ENCODE peak calls at places on chromosomes 5 and 9, in ten cellular contexts. One of them, this sample, is unnamed.

GRCh38 chr9:72843525-72844439 is 109.1 kb downstream of the ALDH1A1 start:
- DNase-seq in ACHN: peak
- DNase-seq in GDM1: no peak
- DNase-seq in cerebellar nuclear complex: no peak
- DNase-seq in stimulated activated CD4-positive, alpha-beta T cell treated with anti-CD3 and anti-CD28 coated beads, TNF-alpha, amount 100 ng/mL, for 1 hour: no peak
- DNase-seq in Calu3: peak
- DNase-seq in NCI-H187: no peak
- DNase-seq in anterior cingulate cortex: no peak
- DNase-seq in BJ: no peak
- DNase-seq in GM13976: no peak
- DNase-seq in this sample: no peak

GRCh38 chr5:17326600-17327037 is 109.2 kb downstream of the BASP1 start:
- DNase-seq in ACHN: no peak
- DNase-seq in GDM1: no peak
- DNase-seq in cerebellar nuclear complex: no peak
- DNase-seq in stimulated activated CD4-positive, alpha-beta T cell treated with anti-CD3 and anti-CD28 coated beads, TNF-alpha, amount 100 ng/mL, for 1 hour: no peak
- DNase-seq in Calu3: no peak
- DNase-seq in NCI-H187: no peak
- DNase-seq in anterior cingulate cortex: no peak
- DNase-seq in BJ: no peak
- DNase-seq in GM13976: no peak
- DNase-seq in this sample: no peak

GRCh38 chr9:106700676-106701075 is 162.3 kb upstream of the ZNF462 start:
- DNase-seq in ACHN: no peak
- DNase-seq in GDM1: no peak
- DNase-seq in cerebellar nuclear complex: no peak
- DNase-seq in stimulated activated CD4-positive, alpha-beta T cell treated with anti-CD3 and anti-CD28 coated beads, TNF-alpha, amount 100 ng/mL, for 1 hour: no peak
- DNase-seq in Calu3: no peak
- DNase-seq in NCI-H187: no peak
- DNase-seq in anterior cingulate cortex: no peak
- DNase-seq in BJ: no peak
- DNase-seq in GM13976: no peak
- DNase-seq in this sample: no peak

GRCh38 chr9:130927995-130928900 is 10.8 kb downstream of the FIBCD1 start:
- DNase-seq in ACHN: peak
- DNase-seq in GDM1: no peak
- DNase-seq in cerebellar nuclear complex: no peak
- DNase-seq in stimulated activated CD4-positive, alpha-beta T cell treated with anti-CD3 and anti-CD28 coated beads, TNF-alpha, amount 100 ng/mL, for 1 hour: no peak
- DNase-seq in Calu3: peak
- DNase-seq in NCI-H187: no peak
- DNase-seq in anterior cingulate cortex: no peak
- DNase-seq in BJ: no peak
- DNase-seq in GM13976: peak
- DNase-seq in this sample: peak

GRCh38 chr5:32542216-32543059 is 42.9 kb upstream of the SUB1 start:
- DNase-seq in ACHN: no peak
- DNase-seq in GDM1: peak
- DNase-seq in cerebellar nuclear complex: no peak
- DNase-seq in stimulated activated CD4-positive, alpha-beta T cell treated with anti-CD3 and anti-CD28 coated beads, TNF-alpha, amount 100 ng/mL, for 1 hour: no peak
- DNase-seq in Calu3: no peak
- DNase-seq in NCI-H187: no peak
- DNase-seq in anterior cingulate cortex: no peak
- DNase-seq in BJ: no peak
- DNase-seq in GM13976: peak
- DNase-seq in this sample: no peak

GRCh38 chr5:35442916-35443639 is 174.6 kb upstream of the SPEF2 start:
- DNase-seq in ACHN: no peak
- DNase-seq in GDM1: no peak
- DNase-seq in cerebellar nuclear complex: no peak
- DNase-seq in stimulated activated CD4-positive, alpha-beta T cell treated with anti-CD3 and anti-CD28 coated beads, TNF-alpha, amount 100 ng/mL, for 1 hour: no peak
- DNase-seq in Calu3: no peak
- DNase-seq in NCI-H187: no peak
- DNase-seq in anterior cingulate cortex: no peak
- DNase-seq in BJ: no peak
- DNase-seq in GM13976: no peak
- DNase-seq in this sample: no peak

GRCh38 chr9:122498883-122499288 is 11.7 kb upstream of the OR1J2 start:
- DNase-seq in ACHN: peak
- DNase-seq in GDM1: peak
- DNase-seq in cerebellar nuclear complex: no peak
- DNase-seq in stimulated activated CD4-positive, alpha-beta T cell treated with anti-CD3 and anti-CD28 coated beads, TNF-alpha, amount 100 ng/mL, for 1 hour: no peak
- DNase-seq in Calu3: peak
- DNase-seq in NCI-H187: no peak
- DNase-seq in anterior cingulate cortex: no peak
- DNase-seq in BJ: peak
- DNase-seq in GM13976: peak
- DNase-seq in this sample: no peak

GRCh38 chr9:124831642-124832364 is 21.5 kb upstream of the WDR38 start:
- DNase-seq in ACHN: no peak
- DNase-seq in GDM1: no peak
- DNase-seq in cerebellar nuclear complex: no peak
- DNase-seq in stimulated activated CD4-positive, alpha-beta T cell treated with anti-CD3 and anti-CD28 coated beads, TNF-alpha, amount 100 ng/mL, for 1 hour: no peak
- DNase-seq in Calu3: no peak
- DNase-seq in NCI-H187: no peak
- DNase-seq in anterior cingulate cortex: no peak
- DNase-seq in BJ: no peak
- DNase-seq in GM13976: no peak
- DNase-seq in this sample: peak

GRCh38 chr9:14098102-14098501 is 215.8 kb downstream of the NFIB start:
- DNase-seq in ACHN: no peak
- DNase-seq in GDM1: no peak
- DNase-seq in cerebellar nuclear complex: no peak
- DNase-seq in stimulated activated CD4-positive, alpha-beta T cell treated with anti-CD3 and anti-CD28 coated beads, TNF-alpha, amount 100 ng/mL, for 1 hour: no peak
- DNase-seq in Calu3: no peak
- DNase-seq in NCI-H187: no peak
- DNase-seq in anterior cingulate cortex: no peak
- DNase-seq in BJ: no peak
- DNase-seq in GM13976: no peak
- DNase-seq in this sample: no peak

GRCh38 chr9:36632892-36633291 is 60.2 kb downstream of the MELK start:
- DNase-seq in ACHN: peak
- DNase-seq in GDM1: no peak
- DNase-seq in cerebellar nuclear complex: no peak
- DNase-seq in stimulated activated CD4-positive, alpha-beta T cell treated with anti-CD3 and anti-CD28 coated beads, TNF-alpha, amount 100 ng/mL, for 1 hour: no peak
- DNase-seq in Calu3: no peak
- DNase-seq in NCI-H187: no peak
- DNase-seq in anterior cingulate cortex: no peak
- DNase-seq in BJ: no peak
- DNase-seq in GM13976: peak
- DNase-seq in this sample: no peak

GRCh38 chr9:128034821-128035764 is 32.0 kb downstream of the NAIF1 start:
- DNase-seq in ACHN: peak
- DNase-seq in GDM1: peak
- DNase-seq in cerebellar nuclear complex: peak
- DNase-seq in stimulated activated CD4-positive, alpha-beta T cell treated with anti-CD3 and anti-CD28 coated beads, TNF-alpha, amount 100 ng/mL, for 1 hour: peak
- DNase-seq in Calu3: peak
- DNase-seq in NCI-H187: peak
- DNase-seq in anterior cingulate cortex: peak
- DNase-seq in BJ: no peak
- DNase-seq in GM13976: peak
- DNase-seq in this sample: peak

GRCh38 chr9:68538200-68538599 is 2.5 kb downstream of the TMEM252 start:
- DNase-seq in ACHN: no peak
- DNase-seq in GDM1: no peak
- DNase-seq in cerebellar nuclear complex: no peak
- DNase-seq in stimulated activated CD4-positive, alpha-beta T cell treated with anti-CD3 and anti-CD28 coated beads, TNF-alpha, amount 100 ng/mL, for 1 hour: no peak
- DNase-seq in Calu3: no peak
- DNase-seq in NCI-H187: no peak
- DNase-seq in anterior cingulate cortex: no peak
- DNase-seq in BJ: no peak
- DNase-seq in GM13976: no peak
- DNase-seq in this sample: no peak

GRCh38 chr5:96509313-96509712 is 76.3 kb upstream of the PCSK1 start:
- DNase-seq in ACHN: no peak
- DNase-seq in GDM1: no peak
- DNase-seq in cerebellar nuclear complex: no peak
- DNase-seq in stimulated activated CD4-positive, alpha-beta T cell treated with anti-CD3 and anti-CD28 coated beads, TNF-alpha, amount 100 ng/mL, for 1 hour: no peak
- DNase-seq in Calu3: no peak
- DNase-seq in NCI-H187: no peak
- DNase-seq in anterior cingulate cortex: no peak
- DNase-seq in BJ: no peak
- DNase-seq in GM13976: no peak
- DNase-seq in this sample: no peak

GRCh38 chr5:16390825-16391224 is 74.8 kb downstream of the ZNF622 start:
- DNase-seq in ACHN: no peak
- DNase-seq in GDM1: no peak
- DNase-seq in cerebellar nuclear complex: no peak
- DNase-seq in stimulated activated CD4-positive, alpha-beta T cell treated with anti-CD3 and anti-CD28 coated beads, TNF-alpha, amount 100 ng/mL, for 1 hour: no peak
- DNase-seq in Calu3: no peak
- DNase-seq in NCI-H187: no peak
- DNase-seq in anterior cingulate cortex: no peak
- DNase-seq in BJ: no peak
- DNase-seq in GM13976: no peak
- DNase-seq in this sample: no peak

GRCh38 chr5:77282337-77283027 is 72.0 kb downstream of the PDE8B start:
- DNase-seq in ACHN: no peak
- DNase-seq in GDM1: no peak
- DNase-seq in cerebellar nuclear complex: no peak
- DNase-seq in stimulated activated CD4-positive, alpha-beta T cell treated with anti-CD3 and anti-CD28 coated beads, TNF-alpha, amount 100 ng/mL, for 1 hour: no peak
- DNase-seq in Calu3: no peak
- DNase-seq in NCI-H187: no peak
- DNase-seq in anterior cingulate cortex: no peak
- DNase-seq in BJ: peak
- DNase-seq in GM13976: no peak
- DNase-seq in this sample: no peak

GRCh38 chr5:117652001-117652639 is 1077.5 kb upstream of the SEMA6A start:
- DNase-seq in ACHN: no peak
- DNase-seq in GDM1: no peak
- DNase-seq in cerebellar nuclear complex: no peak
- DNase-seq in stimulated activated CD4-positive, alpha-beta T cell treated with anti-CD3 and anti-CD28 coated beads, TNF-alpha, amount 100 ng/mL, for 1 hour: no peak
- DNase-seq in Calu3: no peak
- DNase-seq in NCI-H187: no peak
- DNase-seq in anterior cingulate cortex: no peak
- DNase-seq in BJ: no peak
- DNase-seq in GM13976: no peak
- DNase-seq in this sample: no peak

GRCh38 chr9:134811673-134812668 is 68.6 kb upstream of the FCN2 start:
- DNase-seq in ACHN: no peak
- DNase-seq in GDM1: no peak
- DNase-seq in cerebellar nuclear complex: no peak
- DNase-seq in stimulated activated CD4-positive, alpha-beta T cell treated with anti-CD3 and anti-CD28 coated beads, TNF-alpha, amount 100 ng/mL, for 1 hour: no peak
- DNase-seq in Calu3: no peak
- DNase-seq in NCI-H187: no peak
- DNase-seq in anterior cingulate cortex: no peak
- DNase-seq in BJ: peak
- DNase-seq in GM13976: no peak
- DNase-seq in this sample: no peak

GRCh38 chr5:140881889-140882590 is at the start of gene PCDHA13:
- DNase-seq in ACHN: no peak
- DNase-seq in GDM1: no peak
- DNase-seq in cerebellar nuclear complex: no peak
- DNase-seq in stimulated activated CD4-positive, alpha-beta T cell treated with anti-CD3 and anti-CD28 coated beads, TNF-alpha, amount 100 ng/mL, for 1 hour: no peak
- DNase-seq in Calu3: peak
- DNase-seq in NCI-H187: no peak
- DNase-seq in anterior cingulate cortex: no peak
- DNase-seq in BJ: no peak
- DNase-seq in GM13976: no peak
- DNase-seq in this sample: no peak

GRCh38 chr5:156824800-156825199 is 25.3 kb upstream of the PPP1R2B start:
- DNase-seq in ACHN: peak
- DNase-seq in GDM1: no peak
- DNase-seq in cerebellar nuclear complex: no peak
- DNase-seq in stimulated activated CD4-positive, alpha-beta T cell treated with anti-CD3 and anti-CD28 coated beads, TNF-alpha, amount 100 ng/mL, for 1 hour: no peak
- DNase-seq in Calu3: peak
- DNase-seq in NCI-H187: no peak
- DNase-seq in anterior cingulate cortex: no peak
- DNase-seq in BJ: peak
- DNase-seq in GM13976: no peak
- DNase-seq in this sample: no peak

GRCh38 chr5:89281211-89281610 is 398.2 kb upstream of the MEF2C start:
- DNase-seq in ACHN: no peak
- DNase-seq in GDM1: no peak
- DNase-seq in cerebellar nuclear complex: no peak
- DNase-seq in stimulated activated CD4-positive, alpha-beta T cell treated with anti-CD3 and anti-CD28 coated beads, TNF-alpha, amount 100 ng/mL, for 1 hour: no peak
- DNase-seq in Calu3: no peak
- DNase-seq in NCI-H187: no peak
- DNase-seq in anterior cingulate cortex: no peak
- DNase-seq in BJ: no peak
- DNase-seq in GM13976: no peak
- DNase-seq in this sample: peak

GRCh38 chr9:84325347-84325982 is 15.1 kb downstream of the SLC28A3 start:
- DNase-seq in ACHN: peak
- DNase-seq in GDM1: no peak
- DNase-seq in cerebellar nuclear complex: no peak
- DNase-seq in stimulated activated CD4-positive, alpha-beta T cell treated with anti-CD3 and anti-CD28 coated beads, TNF-alpha, amount 100 ng/mL, for 1 hour: no peak
- DNase-seq in Calu3: peak
- DNase-seq in NCI-H187: no peak
- DNase-seq in anterior cingulate cortex: no peak
- DNase-seq in BJ: no peak
- DNase-seq in GM13976: no peak
- DNase-seq in this sample: no peak

GRCh38 chr5:57715296-57715695 is 232.7 kb upstream of the ACTBL2 start:
- DNase-seq in ACHN: no peak
- DNase-seq in GDM1: no peak
- DNase-seq in cerebellar nuclear complex: no peak
- DNase-seq in stimulated activated CD4-positive, alpha-beta T cell treated with anti-CD3 and anti-CD28 coated beads, TNF-alpha, amount 100 ng/mL, for 1 hour: no peak
- DNase-seq in Calu3: no peak
- DNase-seq in NCI-H187: no peak
- DNase-seq in anterior cingulate cortex: no peak
- DNase-seq in BJ: no peak
- DNase-seq in GM13976: no peak
- DNase-seq in this sample: no peak

This sample was measured in Right ventricle myocardium inferior.